ENCODE peak calls at places on chromosome 9, in nine cellular contexts. Q is heart left ventricle, A is BE2C, K is brain microvascular endothelial cell, Z is H7, M is adrenal gland, D is A673, B is MM.1S, O is astrocyte. U is an unnamed sample.

GRCh38 chr9:27184556-27185351 is 75.7 kb downstream of the TEK start:
- DNase-seq in M (no peak), Q (no peak), Z (no peak), O (no peak), A (no peak), D (no peak), B (no peak), K (peak; percentile 84), U (no peak)

GRCh38 chr9:26260238-26260637 is 582.0 kb upstream of the TUSC1 start:
- DNase-seq in B (no peak), M (no peak), D (no peak), A (no peak), K (peak; percentile 24), Z (no peak), Q (no peak), O (peak; percentile 50), U (no peak)

GRCh38 chr9:805151-805550 is 36.3 kb upstream of the DMRT1 start:
- DNase-seq in O (peak; percentile 31), B (no peak), M (no peak), Q (no peak), D (no peak), K (no peak), A (no peak), Z (no peak), U (no peak)

GRCh38 chr9:2017459-2018161 is 2.5 kb downstream of the SMARCA2 start:
- DNase-seq in D (peak; percentile 76), B (peak; percentile 59), Q (peak; percentile 83), O (peak; percentile 84), M (peak; percentile 86), A (peak; percentile 12), Z (peak; percentile 76), K (peak; percentile 43), U (peak; percentile 87)

GRCh38 chr9:35690447-35691324 is 961 bp upstream of the TPM2 start:
- DNase-seq in O (peak; percentile 72), M (peak; percentile 77), A (peak; percentile 60), Z (peak; percentile 93), B (no peak), D (peak; percentile 71), K (peak; percentile 79), Q (peak; percentile 89), U (no peak)

GRCh38 chr9:77927265-77927664 is 104.3 kb downstream of the GNAQ start:
- DNase-seq in D (peak; percentile 22), O (peak; percentile 71), B (no peak), K (peak; percentile 24), Z (no peak), A (no peak), M (no peak), Q (no peak), U (no peak)

GRCh38 chr9:23615569-23615968 is 210.5 kb downstream of the ELAVL2 start:
- DNase-seq in M (no peak), Z (no peak), O (no peak), A (no peak), K (no peak), D (no peak), B (no peak), Q (no peak), U (no peak)

GRCh38 chr9:14098102-14098501 is 215.8 kb downstream of the NFIB start:
- DNase-seq in A (no peak), M (no peak), K (peak; percentile 22), O (peak; percentile 57), Z (no peak), B (no peak), D (no peak), Q (no peak), U (no peak)

GRCh38 chr9:37386988-37387387 is 35.5 kb upstream of the GRHPR start:
- DNase-seq in Z (no peak), K (no peak), A (no peak), O (no peak), D (no peak), M (no peak), B (no peak), Q (no peak), U (no peak)

GRCh38 chr9:126980231-126980630 is 65.6 kb downstream of the RALGPS1 start:
- DNase-seq in M (no peak), B (no peak), D (peak; percentile 23), O (no peak), Q (no peak), K (no peak), Z (no peak), A (no peak), U (no peak)

GRCh38 chr9:124320062-124320973 is 62.6 kb downstream of the NEK6 start:
- DNase-seq in B (peak; percentile 36), K (peak; percentile 55), A (peak; percentile 84), O (no peak), Z (peak; percentile 96), M (peak; percentile 76), D (peak; percentile 80), Q (peak; percentile 73), U (no peak)
- H3K36me3 ChIP-seq in B (no peaks in the 10 kb centered on the region), K (peaks cover 59% of the 10 kb centered on the region), A (no peaks in the 10 kb centered on the region), O (peaks cover 31% of the 10 kb centered on the region), Z (no peaks in the 10 kb centered on the region), M (no peaks in the 10 kb centered on the region), D (peaks cover 11% of the 10 kb centered on the region), Q (no peaks in the 10 kb centered on the region), U (peaks cover 65% of the 10 kb centered on the region)

DNA sequence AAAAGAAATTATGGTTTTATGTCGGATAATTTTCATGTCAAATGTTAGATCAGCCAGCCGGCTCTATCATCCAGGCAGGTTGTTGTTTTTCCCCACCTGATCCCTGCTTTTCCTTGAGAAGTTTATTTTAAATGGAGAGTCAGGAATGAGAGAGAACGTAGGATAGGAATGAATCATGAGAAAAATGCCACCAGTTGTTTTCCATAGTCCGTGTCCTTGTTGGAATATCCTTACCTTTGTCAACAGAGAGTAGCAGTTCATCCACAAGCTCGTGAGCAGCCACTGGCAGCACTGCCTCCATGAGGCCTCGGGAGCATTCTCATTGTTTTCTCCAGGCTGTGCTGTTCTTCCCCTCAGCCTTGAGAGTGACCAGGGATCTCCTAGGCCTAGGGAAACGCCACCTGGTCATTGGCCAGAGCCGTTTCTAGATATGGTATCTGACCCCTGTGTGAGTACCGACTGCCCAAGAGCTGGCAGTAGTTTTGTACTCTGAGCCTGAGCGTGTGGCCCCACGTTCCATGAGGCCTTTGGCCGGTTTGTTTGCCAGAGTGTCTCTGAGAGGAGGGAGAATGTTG is 293.3 kb downstream of the FANCC start:
- DNase-seq in B (no peak), Q (peak; percentile 48), D (no peak), A (peak; percentile 36), K (no peak), M (no peak), Z (peak; percentile 50), O (no peak), U (no peak)
- H3K36me3 ChIP-seq in B (no peaks in the 10 kb centered on the region), Q (peaks cover 5% of the 10 kb centered on the region), D (no peaks in the 10 kb centered on the region), A (peaks cover 60% of the 10 kb centered on the region), K (peaks cover 28% of the 10 kb centered on the region), M (no peaks in the 10 kb centered on the region), Z (no peaks in the 10 kb centered on the region), O (peaks cover 39% of the 10 kb centered on the region), U (peaks cover 2% of the 10 kb centered on the region)

GRCh38 chr9:138063785-138064184 is 186.2 kb downstream of the CACNA1B start:
- DNase-seq in Z (no peak), Q (no peak), A (no peak), B (no peak), O (no peak), K (no peak), D (no peak), M (no peak), U (no peak)
- H3K36me3 ChIP-seq in Z (no peaks in the 10 kb centered on the region), Q (no peaks in the 10 kb centered on the region), A (no peaks in the 10 kb centered on the region), B (no peaks in the 10 kb centered on the region), O (no peaks in the 10 kb centered on the region), K (no peaks in the 10 kb centered on the region), D (no peaks in the 10 kb centered on the region), M (no peaks in the 10 kb centered on the region), U (no peaks in the 10 kb centered on the region)

DNA sequence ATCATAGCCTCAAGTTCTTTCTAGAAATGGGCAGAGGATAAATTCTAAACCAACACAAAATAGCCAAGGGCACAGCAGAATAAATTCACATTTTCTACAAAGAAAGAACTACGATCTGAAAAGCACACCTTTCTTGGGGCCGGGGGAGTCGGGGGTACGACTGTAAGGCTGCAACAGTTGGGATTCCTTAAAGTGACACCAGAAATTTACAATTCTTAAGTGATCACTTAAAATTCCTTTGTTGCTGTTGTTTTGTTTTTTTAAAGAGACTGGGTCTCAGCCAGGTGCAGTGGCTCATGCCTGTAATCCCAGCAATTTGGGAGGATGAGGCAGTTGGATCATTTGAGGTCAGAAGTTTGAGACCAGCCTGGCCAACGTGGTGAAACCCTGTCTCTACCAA is 95.8 kb downstream of the CDK5RAP2 start:
- DNase-seq in M (no peak), Q (no peak), O (no peak), D (no peak), B (no peak), K (no peak), A (no peak), Z (no peak), U (no peak)
- H3K36me3 ChIP-seq in M (no peaks in the 10 kb centered on the region), Q (peaks cover 2% of the 10 kb centered on the region), O (peaks cover 9% of the 10 kb centered on the region), D (peaks cover 33% of the 10 kb centered on the region), B (peaks cover 3% of the 10 kb centered on the region), K (peaks cover 5% of the 10 kb centered on the region), A (peaks cover 29% of the 10 kb centered on the region), Z (peaks cover 5% of the 10 kb centered on the region), U (peaks cover 8% of the 10 kb centered on the region)

GRCh38 chr9:111582888-111583287 is 16.6 kb downstream of the PTGR1 start:
- DNase-seq in M (peak; percentile 93), Z (no peak), A (no peak), O (no peak), D (no peak), Q (no peak), K (peak; percentile 29), B (no peak), U (no peak)
- H3K36me3 ChIP-seq in M (no peaks in the 10 kb centered on the region), Z (peaks cover 9% of the 10 kb centered on the region), A (no peaks in the 10 kb centered on the region), O (peaks cover 22% of the 10 kb centered on the region), D (peaks cover 5% of the 10 kb centered on the region), Q (peaks cover 17% of the 10 kb centered on the region), K (peaks cover 37% of the 10 kb centered on the region), B (no peaks in the 10 kb centered on the region), U (no peaks in the 10 kb centered on the region)

DNA sequence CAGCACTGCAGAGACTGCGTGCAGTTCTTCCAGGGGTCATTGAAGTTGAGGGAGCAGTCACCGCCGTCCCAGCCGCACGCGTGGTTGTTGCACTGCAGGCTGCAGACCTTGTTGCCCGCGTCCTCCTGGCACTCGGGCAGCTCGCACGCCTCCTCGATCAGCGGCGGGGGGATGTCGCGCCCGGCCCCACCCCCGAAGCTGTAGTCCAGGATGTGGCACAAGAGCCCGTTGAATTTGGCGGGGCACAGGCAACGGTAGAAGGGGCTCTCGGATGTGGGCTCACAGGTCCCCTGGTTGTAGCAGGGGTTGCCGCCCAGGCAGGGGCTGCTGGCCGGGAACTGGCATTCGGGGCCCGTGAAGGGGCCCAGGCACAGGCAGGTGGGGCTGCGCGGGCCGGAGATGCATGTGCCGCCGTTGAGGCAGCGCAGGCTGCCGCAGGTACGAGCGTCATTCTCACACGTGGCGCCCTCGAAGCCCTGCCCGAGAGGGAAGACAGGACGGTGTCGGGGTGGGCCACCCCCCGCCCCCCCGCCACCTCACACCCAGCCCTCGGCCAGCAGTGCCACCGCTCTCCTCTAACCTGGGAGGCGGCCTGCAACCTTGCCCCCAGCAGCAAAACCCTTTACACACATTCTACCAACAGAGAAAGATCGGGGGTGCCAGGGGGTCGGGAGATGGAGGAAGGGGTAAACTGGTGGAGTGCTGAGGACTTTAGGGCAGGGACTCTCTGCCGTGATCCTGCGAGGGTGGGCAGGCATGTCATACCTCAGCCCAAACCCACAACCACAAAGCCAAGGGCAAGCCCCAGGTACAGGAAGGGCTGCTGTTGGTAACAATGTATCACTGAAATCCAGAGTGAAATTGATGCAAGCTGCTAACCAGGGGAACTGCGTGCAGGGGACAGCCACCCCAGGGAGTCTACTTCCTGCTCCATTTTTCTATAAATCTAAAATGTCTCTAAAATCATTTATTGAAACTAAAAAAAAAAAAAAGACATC is 22.9 kb upstream of the SEC16A start:
- DNase-seq in O (no peak), K (no peak), D (no peak), A (no peak), Q (no peak), M (no peak), B (no peak), Z (peak; percentile 69), U (no peak)
- H3K36me3 ChIP-seq in O (no peaks in the 10 kb centered on the region), K (peaks cover 51% of the 10 kb centered on the region), D (peaks cover 45% of the 10 kb centered on the region), A (no peaks in the 10 kb centered on the region), Q (peaks cover 35% of the 10 kb centered on the region), M (no peaks in the 10 kb centered on the region), B (no peaks in the 10 kb centered on the region), Z (peaks cover 21% of the 10 kb centered on the region), U (peaks cover 65% of the 10 kb centered on the region)